ENCODE peak calls at places on chromosomes 1 and 21, in four cellular contexts. One of them, this sample, is unnamed. For H3K4me1, H3K36me3 and H3K9me3, the result is how much of the 10 kb centered on the place peaks cover.

GRCh38 chr1:24600551-24600950 is 42.6 kb upstream of the SRRM1 start:
- DNase-seq in ascending aorta: no peak
- DNase-seq in body of pancreas: no peak
- DNase-seq in effector memory CD4-positive, alpha-beta T cell: no peak
- DNase-seq in this sample: no peak

GRCh38 chr1:34906756-34907155 is 22.7 kb downstream of the DLGAP3 start:
- DNase-seq in ascending aorta: no peak
- DNase-seq in body of pancreas: no peak
- DNase-seq in effector memory CD4-positive, alpha-beta T cell: no peak
- DNase-seq in this sample: no peak

GRCh38 chr1:151980287-151981177 is 13.1 kb downstream of the S100A10 start:
- DNase-seq in ascending aorta: peak
- DNase-seq in body of pancreas: no peak
- DNase-seq in effector memory CD4-positive, alpha-beta T cell: no peak
- DNase-seq in this sample: no peak

GRCh38 chr21:36584980-36585940 is 105.3 kb upstream of the CLDN14 start:
- DNase-seq in ascending aorta: no peak
- DNase-seq in body of pancreas: no peak
- DNase-seq in effector memory CD4-positive, alpha-beta T cell: no peak
- DNase-seq in this sample: no peak

GRCh38 chr1:99992760-99993467 is 23.1 kb downstream of the SLC35A3 start:
- DNase-seq in ascending aorta: no peak
- DNase-seq in body of pancreas: no peak
- DNase-seq in effector memory CD4-positive, alpha-beta T cell: no peak
- DNase-seq in this sample: no peak

GRCh38 chr1:177256153-177256814 is 85.5 kb downstream of the BRINP2 start:
- DNase-seq in ascending aorta: peak
- DNase-seq in body of pancreas: peak
- DNase-seq in effector memory CD4-positive, alpha-beta T cell: no peak
- DNase-seq in this sample: no peak

GRCh38 chr1:165833358-165833757 is 5.9 kb downstream of the UCK2 start:
- DNase-seq in ascending aorta: no peak
- DNase-seq in body of pancreas: no peak
- DNase-seq in effector memory CD4-positive, alpha-beta T cell: no peak
- DNase-seq in this sample: no peak

GRCh38 chr1:110007045-110007444 is 22.5 kb downstream of the AHCYL1 start:
- DNase-seq in ascending aorta: no peak
- DNase-seq in body of pancreas: no peak
- DNase-seq in effector memory CD4-positive, alpha-beta T cell: no peak
- DNase-seq in this sample: no peak

GRCh38 chr1:184187097-184187496 is 135.6 kb downstream of the TSEN15 start:
- DNase-seq in ascending aorta: no peak
- DNase-seq in body of pancreas: no peak
- DNase-seq in effector memory CD4-positive, alpha-beta T cell: no peak
- DNase-seq in this sample: no peak

GRCh38 chr1:44924835-44925464 is 61.4 kb downstream of the EIF2B3 start:
- DNase-seq in ascending aorta: no peak
- DNase-seq in body of pancreas: no peak
- DNase-seq in effector memory CD4-positive, alpha-beta T cell: no peak
- DNase-seq in this sample: no peak

GRCh38 chr1:27690205-27690604 is 18.2 kb upstream of the IFI6 start:
- DNase-seq in ascending aorta: no peak
- DNase-seq in body of pancreas: no peak
- DNase-seq in effector memory CD4-positive, alpha-beta T cell: no peak
- DNase-seq in this sample: no peak

GRCh38 chr1:3026581-3027511 is 5.6 kb downstream of the ACTRT2 start:
- DNase-seq in ascending aorta: no peak
- DNase-seq in body of pancreas: no peak
- DNase-seq in effector memory CD4-positive, alpha-beta T cell: no peak
- DNase-seq in this sample: no peak

GRCh38 chr1:84996846-84997666 is at the start of gene MCOLN2:
- DNase-seq in ascending aorta: no peak
- DNase-seq in body of pancreas: peak
- DNase-seq in effector memory CD4-positive, alpha-beta T cell: peak
- DNase-seq in this sample: no peak

GRCh38 chr1:40036574-40036973 is 4.0 kb upstream of the CAP1 start:
- DNase-seq in ascending aorta: peak
- DNase-seq in body of pancreas: peak
- DNase-seq in effector memory CD4-positive, alpha-beta T cell: no peak
- DNase-seq in this sample: peak

GRCh38 chr1:234976880-234977680 is 151.6 kb downstream of the TOMM20 start:
- DNase-seq in ascending aorta: peak
- DNase-seq in body of pancreas: no peak
- DNase-seq in effector memory CD4-positive, alpha-beta T cell: no peak
- DNase-seq in this sample: no peak

GRCh38 chr1:117648015-117648414 is 42.2 kb downstream of the TENT5C start:
- DNase-seq in ascending aorta: no peak
- DNase-seq in body of pancreas: no peak
- DNase-seq in effector memory CD4-positive, alpha-beta T cell: no peak
- DNase-seq in this sample: no peak

GRCh38 chr1:24486296-24487065 is 16.2 kb upstream of the RCAN3 start:
- DNase-seq in ascending aorta: no peak
- DNase-seq in body of pancreas: no peak
- DNase-seq in effector memory CD4-positive, alpha-beta T cell: peak
- DNase-seq in this sample: no peak

GRCh38 chr1:98331232-98331631 is 330.3 kb upstream of the SNX7 start:
- DNase-seq in ascending aorta: no peak
- DNase-seq in body of pancreas: no peak
- DNase-seq in effector memory CD4-positive, alpha-beta T cell: no peak
- DNase-seq in this sample: no peak

GRCh38 chr1:31579374-31579773 is 3.1 kb downstream of the TINAGL1 start:
- DNase-seq in ascending aorta: no peak
- DNase-seq in body of pancreas: no peak
- DNase-seq in effector memory CD4-positive, alpha-beta T cell: no peak
- DNase-seq in this sample: no peak

GRCh38 chr1:43531453-43531905 is 796 bp downstream of the PTPRF start:
- DNase-seq in ascending aorta: no peak
- DNase-seq in body of pancreas: peak
- DNase-seq in effector memory CD4-positive, alpha-beta T cell: no peak
- DNase-seq in this sample: no peak

GRCh38 chr1:23575226-23575810 is 16.0 kb upstream of the ID3 start:
- DNase-seq in ascending aorta: no peak
- DNase-seq in body of pancreas: no peak
- DNase-seq in effector memory CD4-positive, alpha-beta T cell: no peak
- DNase-seq in this sample: no peak

GRCh38 chr1:41280189-41281032 is 38.3 kb upstream of the SCMH1 start:
- DNase-seq in ascending aorta: no peak
- DNase-seq in body of pancreas: no peak
- DNase-seq in effector memory CD4-positive, alpha-beta T cell: no peak
- DNase-seq in this sample: no peak

GRCh38 chr1:25906644-25907300 is 553 bp upstream of the STMN1 start:
- DNase-seq in ascending aorta: peak
- DNase-seq in body of pancreas: peak
- DNase-seq in effector memory CD4-positive, alpha-beta T cell: peak
- DNase-seq in this sample: no peak

GRCh38 chr1:47771766-47772165 is 225.4 kb downstream of the TRABD2B start:
- DNase-seq in ascending aorta: no peak
- DNase-seq in body of pancreas: no peak
- DNase-seq in effector memory CD4-positive, alpha-beta T cell: no peak
- DNase-seq in this sample: no peak

GRCh38 chr1:23825762-23826522 is 713 bp upstream of the HMGCL start:
- DNase-seq in ascending aorta: no peak
- DNase-seq in body of pancreas: no peak
- DNase-seq in effector memory CD4-positive, alpha-beta T cell: no peak
- DNase-seq in this sample: no peak

GRCh38 chr1:33446590-33446989 is 15.7 kb upstream of the PHC2 start:
- DNase-seq in ascending aorta: no peak
- DNase-seq in body of pancreas: no peak
- DNase-seq in effector memory CD4-positive, alpha-beta T cell: no peak
- DNase-seq in this sample: no peak

GRCh38 chr1:31559715-31560114 is 16.6 kb upstream of the TINAGL1 start:
- DNase-seq in ascending aorta: no peak
- DNase-seq in body of pancreas: no peak
- DNase-seq in effector memory CD4-positive, alpha-beta T cell: no peak
- DNase-seq in this sample: no peak

GRCh38 chr1:46401964-46402626 is 8.0 kb downstream of the FAAH start:
- DNase-seq in ascending aorta: peak
- DNase-seq in body of pancreas: peak
- DNase-seq in effector memory CD4-positive, alpha-beta T cell: no peak
- DNase-seq in this sample: peak

GRCh38 chr1:101185421-101185820 is 51.4 kb upstream of the S1PR1 start:
- DNase-seq in ascending aorta: no peak
- DNase-seq in body of pancreas: no peak
- DNase-seq in effector memory CD4-positive, alpha-beta T cell: no peak
- DNase-seq in this sample: no peak

GRCh38 chr1:46529031-46529630 is 22.3 kb downstream of the KNCN start:
- DNase-seq in ascending aorta: no peak
- DNase-seq in body of pancreas: no peak
- DNase-seq in effector memory CD4-positive, alpha-beta T cell: no peak
- DNase-seq in this sample: no peak

GRCh38 chr1:23718482-23718881 is 24.8 kb upstream of the ELOA start:
- DNase-seq in ascending aorta: no peak
- DNase-seq in body of pancreas: peak
- DNase-seq in effector memory CD4-positive, alpha-beta T cell: no peak
- DNase-seq in this sample: no peak

GRCh38 chr1:210260087-210260486 is 27.5 kb downstream of the SERTAD4 start:
- DNase-seq in ascending aorta: no peak
- DNase-seq in body of pancreas: no peak
- DNase-seq in effector memory CD4-positive, alpha-beta T cell: no peak
- DNase-seq in this sample: no peak
- H3K4me1 ChIP-seq in ascending aorta: under half
- H3K4me1 ChIP-seq in body of pancreas: under half
- H3K4me1 ChIP-seq in effector memory CD4-positive, alpha-beta T cell: under half
- H3K4me1 ChIP-seq in this sample: under half

DNA sequence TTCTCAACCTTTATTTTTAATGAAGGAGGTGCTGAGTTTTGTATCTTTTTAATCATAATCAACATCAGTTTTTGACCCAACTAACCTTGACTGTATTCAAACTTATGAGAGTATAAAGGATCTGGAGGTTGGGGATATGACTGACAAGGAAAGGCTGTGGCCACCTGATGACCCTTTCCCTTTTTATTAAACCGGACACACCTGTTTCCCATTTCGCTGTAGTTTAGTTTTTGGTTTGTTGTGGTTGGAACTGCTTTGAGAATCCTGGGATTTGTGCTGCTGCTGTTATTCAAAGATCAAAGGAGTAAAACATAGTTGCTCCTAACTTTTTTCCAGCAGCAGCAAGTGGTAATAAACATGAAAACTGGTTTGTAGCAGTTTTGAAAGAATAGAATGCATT is 12.4 kb downstream of the PRPF38A start:
- DNase-seq in ascending aorta: no peak
- DNase-seq in body of pancreas: no peak
- DNase-seq in effector memory CD4-positive, alpha-beta T cell: no peak
- DNase-seq in this sample: no peak
- H3K36me3 ChIP-seq in ascending aorta: half or more
- H3K36me3 ChIP-seq in body of pancreas: under half
- H3K36me3 ChIP-seq in effector memory CD4-positive, alpha-beta T cell: half or more
- H3K36me3 ChIP-seq in this sample: half or more

GRCh38 chr1:119351997-119352396 is 16.6 kb upstream of the HAO2 start:
- DNase-seq in ascending aorta: no peak
- DNase-seq in body of pancreas: no peak
- DNase-seq in effector memory CD4-positive, alpha-beta T cell: no peak
- DNase-seq in this sample: no peak
- H3K9me3 ChIP-seq in ascending aorta: under half
- H3K9me3 ChIP-seq in body of pancreas: under half
- H3K9me3 ChIP-seq in effector memory CD4-positive, alpha-beta T cell: under half
- H3K9me3 ChIP-seq in this sample: under half

GRCh38 chr21:33682992-33683627 is 40.8 kb downstream of the ITSN1 start:
- DNase-seq in ascending aorta: no peak
- DNase-seq in body of pancreas: no peak
- DNase-seq in effector memory CD4-positive, alpha-beta T cell: no peak
- DNase-seq in this sample: no peak

GRCh38 chr21:33685613-33686197 is 43.4 kb downstream of the ITSN1 start:
- DNase-seq in ascending aorta: no peak
- DNase-seq in body of pancreas: no peak
- DNase-seq in effector memory CD4-positive, alpha-beta T cell: no peak
- DNase-seq in this sample: no peak

GRCh38 chr21:33686386-33686785 is 44.1 kb downstream of the ITSN1 start:
- DNase-seq in ascending aorta: no peak
- DNase-seq in body of pancreas: no peak
- DNase-seq in effector memory CD4-positive, alpha-beta T cell: no peak
- DNase-seq in this sample: no peak

GRCh38 chr21:33684068-33684467 is 41.8 kb downstream of the ITSN1 start:
- DNase-seq in ascending aorta: no peak
- DNase-seq in body of pancreas: no peak
- DNase-seq in effector memory CD4-positive, alpha-beta T cell: no peak
- DNase-seq in this sample: no peak

GRCh38 chr21:33684923-33685560 is 42.7 kb downstream of the ITSN1 start:
- DNase-seq in ascending aorta: no peak
- DNase-seq in body of pancreas: no peak
- DNase-seq in effector memory CD4-positive, alpha-beta T cell: no peak
- DNase-seq in this sample: no peak
- H3K4me1 ChIP-seq in ascending aorta: under half
- H3K4me1 ChIP-seq in body of pancreas: under half
- H3K4me1 ChIP-seq in effector memory CD4-positive, alpha-beta T cell: under half
- H3K4me1 ChIP-seq in this sample: under half

GRCh38 chr1:236081546-236082227 is 16.8 kb upstream of the NID1 start:
- DNase-seq in ascending aorta: no peak
- DNase-seq in body of pancreas: no peak
- DNase-seq in effector memory CD4-positive, alpha-beta T cell: no peak
- DNase-seq in this sample: no peak
- H3K36me3 ChIP-seq in ascending aorta: under half
- H3K36me3 ChIP-seq in body of pancreas: under half
- H3K36me3 ChIP-seq in effector memory CD4-positive, alpha-beta T cell: under half
- H3K36me3 ChIP-seq in this sample: under half

GRCh38 chr1:4468804-4469514 is 185.4 kb upstream of the AJAP1 start:
- DNase-seq in ascending aorta: no peak
- DNase-seq in body of pancreas: no peak
- DNase-seq in effector memory CD4-positive, alpha-beta T cell: no peak
- DNase-seq in this sample: no peak
- H3K9me3 ChIP-seq in ascending aorta: under half
- H3K9me3 ChIP-seq in body of pancreas: under half
- H3K9me3 ChIP-seq in effector memory CD4-positive, alpha-beta T cell: under half
- H3K9me3 ChIP-seq in this sample: under half